ENCODE peak calls at places on chromosomes 1 and 21, in five cellular contexts. B, R, N, M and Q are unnamed samples.
A peak's percentile ranks its signal among the peaks of the same experiment; 100 is the strongest.

GRCh38 chr1:101200513-101200912 is 36.3 kb upstream of the S1PR1 start:
- DNase-seq in B (no peak), R (peak; percentile 44), N (no peak), M (no peak), Q (no peak)

GRCh38 chr1:22350171-22350961 is 101.3 kb upstream of the ZBTB40 start:
- DNase-seq in B (no peak), R (peak; percentile 68), N (no peak), M (no peak), Q (peak; percentile 44)

GRCh38 chr1:227316941-227317540 is 1.3 kb downstream of the CDC42BPA start:
- DNase-seq in B (no peak), R (no peak), N (peak; percentile 61), M (no peak), Q (peak; percentile 12)

GRCh38 chr1:244779410-244779809 is 56.0 kb upstream of the COX20 start:
- DNase-seq in B (no peak), R (no peak), N (no peak), M (no peak), Q (no peak)

GRCh38 chr1:218711021-218711420 is 365.9 kb downstream of the TGFB2 start:
- DNase-seq in B (no peak), R (no peak), N (no peak), M (no peak), Q (no peak)

GRCh38 chr1:163071381-163072255 is 2.5 kb downstream of the RGS4 start:
- DNase-seq in B (peak; percentile 43), R (peak; percentile 75), N (peak; percentile 88), M (no peak), Q (peak; percentile 80)

GRCh38 chr1:3105167-3105863 is 36.3 kb downstream of the PRDM16 start:
- DNase-seq in B (no peak), R (peak; percentile 90), N (no peak), M (no peak), Q (peak; percentile 98)

GRCh38 chr1:203093754-203094410 is 8.1 kb upstream of the MYOG start:
- DNase-seq in B (no peak), R (no peak), N (no peak), M (no peak), Q (no peak)

GRCh38 chr1:9861371-9861770 is 37.6 kb upstream of the CLSTN1 start:
- DNase-seq in B (peak; percentile 54), R (no peak), N (no peak), M (no peak), Q (peak; percentile 35)

GRCh38 chr21:42154237-42155044 is 64.5 kb upstream of the ABCG1 start:
- DNase-seq in B (no peak), R (no peak), N (no peak), M (peak; percentile 46), Q (no peak)

GRCh38 chr1:9294910-9295636 is 2.4 kb downstream of the SPSB1 start:
- DNase-seq in B (peak; percentile 53), R (no peak), N (peak; percentile 53), M (no peak), Q (no peak)

GRCh38 chr1:111535256-111536191 is 32.1 kb upstream of the ADORA3 start:
- DNase-seq in B (no peak), R (no peak), N (no peak), M (no peak), Q (no peak)